ENCODE peak calls at places on chromosomes 16 and 17, in four cellular contexts. S is psoas muscle, Q is cardiac muscle cell, U is lung. M is an unnamed sample. For H3K4me1, the result is how much of the 10 kb centered on the place peaks cover.

GRCh38 chr17:74271902-74272563 is 2.0 kb upstream of the DNAI2 start:
- DNase-seq in S (peak), U (peak), Q (no peak), M (no peak)

GRCh38 chr17:44199553-44200477 is at the start of gene ATXN7L3:
- DNase-seq in Q (peak), S (peak), U (peak), M (peak)

GRCh38 chr16:55261301-55261700 is 62.7 kb upstream of the IRX6 start:
- DNase-seq in S (no peak), Q (no peak), U (no peak), M (no peak)

GRCh38 chr16:54446639-54447038 is 160.1 kb upstream of the IRX3 start:
- DNase-seq in U (no peak), S (peak), Q (no peak), M (no peak)

GRCh38 chr17:62700964-62701705 is 73.7 kb downstream of the MRC2 start:
- DNase-seq in U (no peak), Q (no peak), S (no peak), M (no peak)

GRCh38 chr17:5282639-5283217 is 644 bp downstream of the RABEP1 start:
- DNase-seq in U (peak), S (peak), Q (peak), M (peak)

GRCh38 chr17:33202011-33202410 is 91.1 kb downstream of the ASIC2 start:
- DNase-seq in S (no peak), U (no peak), Q (no peak), M (peak)

GRCh38 chr16:87246269-87247065 is 70.7 kb downstream of the C16orf95 start:
- DNase-seq in Q (no peak), S (no peak), U (no peak), M (no peak)

GRCh38 chr17:1996243-1997145 is 28.6 kb downstream of the RTN4RL1 start:
- DNase-seq in S (no peak), U (no peak), Q (no peak), M (no peak)

DNA sequence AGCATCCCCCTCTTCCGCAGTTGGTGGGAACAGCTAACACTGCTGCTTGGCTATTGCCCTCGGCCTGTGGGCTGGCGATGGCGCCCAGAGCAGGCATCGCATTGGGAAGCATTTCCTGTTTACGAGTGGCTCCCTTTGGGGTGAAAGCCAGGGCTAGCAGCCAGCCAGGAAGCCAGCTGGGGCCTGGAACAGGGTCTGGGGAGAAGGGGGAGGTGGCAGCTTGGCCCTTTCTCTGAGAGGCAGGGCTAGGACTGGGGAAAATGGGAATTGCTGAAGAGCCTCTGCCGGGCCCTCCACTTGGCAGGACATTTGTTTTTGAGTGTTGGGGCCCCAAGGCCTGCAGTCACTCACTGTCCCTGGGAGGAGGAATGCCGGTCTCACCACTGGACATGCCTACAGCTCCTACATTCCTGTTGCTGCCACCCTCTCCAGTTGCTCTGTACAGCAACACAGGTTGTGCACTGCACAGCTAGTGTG is 2.5 kb upstream of the MTSS2 start:
- DNase-seq in S (peak), U (peak), Q (peak), M (no peak)
- H3K4me1 ChIP-seq in S (half or more), U (under half), Q (half or more), M (under half)

GRCh38 chr17:50145532-50146229 is 4.8 kb downstream of the PPP1R9B start:
- DNase-seq in S (no peak), Q (no peak), U (no peak), M (no peak)
- H3K4me3 ChIP-seq in S (peak), Q (no peak), U (no peak), M (no peak)

GRCh38 chr16:27365142-27366089 is 36.6 kb upstream of the IL21R start:
- DNase-seq in U (no peak), Q (no peak), S (no peak), M (no peak)

GRCh38 chr16:27368358-27368722 is 33.6 kb upstream of the IL21R start:
- DNase-seq in Q (no peak), U (no peak), S (no peak), M (no peak)

GRCh38 chr16:27366687-27367462 is 35.1 kb upstream of the IL21R start:
- DNase-seq in U (no peak), S (no peak), Q (no peak), M (peak)

GRCh38 chr16:27369806-27370205 is 32.2 kb upstream of the IL21R start:
- DNase-seq in Q (no peak), U (no peak), S (no peak), M (no peak)

GRCh38 chr16:27367463-27368357 is 34.3 kb upstream of the IL21R start:
- DNase-seq in Q (peak), U (peak), S (peak), M (peak)
- H3K4me1 ChIP-seq in Q (under half), U (under half), S (under half), M (under half)

GRCh38 chr16:23900480-23901177 is 64.8 kb downstream of the PRKCB start:
- DNase-seq in U (no peak), S (no peak), Q (no peak), M (no peak)
- H3K4me3 ChIP-seq in U (no peak), S (no peak), Q (no peak), M (no peak)

GRCh38 chr16:58338205-58338604 is 43.4 kb upstream of the PRSS54 start:
- DNase-seq in U (no peak), Q (no peak), S (no peak), M (no peak)
- H3K4me1 ChIP-seq in U (under half), Q (under half), S (under half), M (under half)

GRCh38 chr17:49971199-49971847 is 2.3 kb downstream of the DLX4 start:
- DNase-seq in Q (no peak), S (no peak), U (no peak), M (no peak)
- H3K4me3 ChIP-seq in Q (no peak), S (peak), U (no peak), M (peak)

GRCh38 chr17:40556884-40557414 is 8.3 kb downstream of the CCR7 start:
- DNase-seq in S (no peak), U (peak), Q (no peak), M (no peak)
- H3K4me1 ChIP-seq in S (under half), U (under half), Q (under half), M (under half)

GRCh38 chr16:76278976-76279375 is 1.8 kb downstream of the CNTNAP4 start:
- DNase-seq in S (no peak), Q (peak), U (no peak), M (no peak)

GRCh38 chr16:76280421-76280820 is 3.2 kb downstream of the CNTNAP4 start:
- DNase-seq in Q (no peak), S (no peak), U (no peak), M (no peak)

GRCh38 chr16:76278086-76278485 is 885 bp downstream of the CNTNAP4 start:
- DNase-seq in Q (no peak), U (no peak), S (no peak), M (no peak)

DNA sequence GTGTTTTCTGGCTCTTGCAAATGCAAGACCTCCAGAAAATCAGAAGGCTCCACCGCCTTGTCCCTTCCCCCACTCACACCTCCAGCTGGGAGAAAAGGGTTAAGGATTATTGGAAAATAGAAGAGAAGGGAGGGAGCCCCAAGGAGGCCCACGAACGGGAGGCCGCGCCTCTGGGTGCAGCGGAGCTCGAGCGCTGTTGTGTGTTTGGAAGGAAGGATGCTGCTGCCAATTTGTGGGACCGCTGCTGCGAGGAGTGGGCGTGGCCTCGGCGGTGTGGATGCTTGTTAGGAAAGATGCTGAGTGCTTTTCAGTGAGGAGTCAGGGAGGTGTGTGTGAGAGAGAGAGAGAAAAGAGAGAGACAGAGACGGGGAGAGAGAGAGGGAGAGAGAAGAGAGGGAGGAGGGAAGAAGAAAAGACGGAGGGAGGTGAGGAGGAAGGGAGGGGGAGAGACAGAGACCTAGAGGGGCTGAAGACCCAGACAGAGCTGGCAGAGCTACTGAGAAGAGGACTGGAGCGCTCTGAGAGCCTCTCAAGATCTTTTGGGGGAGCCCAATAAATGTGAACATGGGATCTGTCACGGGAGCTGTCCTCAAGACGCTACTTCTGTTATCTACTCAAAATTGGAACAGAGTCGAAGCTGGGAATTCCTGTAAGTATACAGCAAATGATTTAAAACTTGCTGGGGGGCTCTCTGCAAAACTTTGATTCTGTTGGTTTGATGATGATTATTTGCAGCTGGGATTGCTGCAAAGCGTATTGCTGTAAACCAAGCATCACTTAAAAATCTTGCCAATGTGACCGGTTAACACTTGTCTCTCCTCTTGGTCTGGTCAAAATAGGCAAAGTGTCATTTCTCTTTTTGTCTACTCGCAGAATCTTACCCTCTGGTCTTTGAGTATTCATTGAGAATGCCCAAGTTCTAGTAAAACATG is at the start of gene CNTNAP4:
- DNase-seq in S (peak), Q (no peak), U (no peak), M (no peak)
- H3K4me3 ChIP-seq in S (no peak), Q (no peak), U (no peak), M (no peak)

GRCh38 chr17:45306094-45306493 is 10.7 kb downstream of the MAP3K14 start:
- DNase-seq in Q (no peak), S (no peak), U (no peak), M (no peak)

GRCh38 chr17:45300060-45300751 is 16.6 kb downstream of the MAP3K14 start:
- DNase-seq in U (no peak), Q (no peak), S (no peak), M (no peak)

GRCh38 chr17:45305532-45306087 is 11.2 kb downstream of the MAP3K14 start:
- DNase-seq in S (no peak), U (no peak), Q (no peak), M (no peak)

GRCh38 chr17:45301674-45302073 is 15.1 kb downstream of the MAP3K14 start:
- DNase-seq in S (no peak), Q (no peak), U (no peak), M (no peak)

DNA sequence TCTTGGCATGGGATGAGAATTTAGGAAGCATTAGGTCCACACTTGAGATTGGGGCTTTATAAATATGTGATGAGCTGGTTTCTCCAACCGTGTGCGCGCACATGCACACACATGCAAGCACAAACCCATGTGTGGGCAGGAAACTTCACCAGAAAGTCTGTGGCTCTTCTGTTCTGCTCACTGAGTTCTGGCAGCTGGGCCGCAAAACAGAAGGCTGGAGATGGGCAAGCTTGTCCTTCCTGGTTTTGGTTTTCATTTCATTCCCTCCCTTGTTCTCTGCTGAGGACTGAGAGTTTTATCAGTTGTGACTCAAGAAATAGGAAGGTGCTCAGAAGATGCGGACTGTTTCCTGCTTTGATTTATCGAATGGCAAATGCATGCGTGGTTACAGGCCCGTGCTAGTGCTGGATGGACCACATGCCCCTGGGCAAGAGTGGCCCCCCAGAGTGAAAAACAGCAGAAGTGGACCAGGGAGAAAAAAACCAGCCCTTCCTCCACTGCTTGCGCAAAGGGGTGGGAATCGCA is 14.1 kb downstream of the MAP3K14 start:
- DNase-seq in Q (no peak), S (no peak), U (no peak), M (no peak)
- H3K4me1 ChIP-seq in Q (under half), S (half or more), U (under half), M (under half)